ENCODE peak calls at places on chromosomes 2 and 18, in five cellular contexts. J is fibroblast of lung, Z is breast epithelium, R is kidney, N is left lung. F is an unnamed sample.

GRCh38 chr2:122078451-122078850 is 323.0 kb downstream of the TSN start:
- DNase-seq in Z (no peak), N (no peak), R (no peak), J (no peak), F (no peak)

GRCh38 chr18:59823611-59824195 is 76.1 kb upstream of the PMAIP1 start:
- DNase-seq in N (peak), R (no peak), Z (no peak), J (peak), F (peak)

GRCh38 chr18:34224423-34225217 is at the start of gene NOL4:
- DNase-seq in Z (peak), J (no peak), N (peak), R (peak), F (no peak)

GRCh38 chr2:218230882-218231281 is 13.9 kb downstream of the ARPC2 start:
- DNase-seq in J (peak), N (no peak), R (no peak), Z (no peak), F (peak)

GRCh38 chr2:55087501-55087900 is 37.2 kb upstream of the RTN4 start:
- DNase-seq in R (no peak), Z (no peak), N (no peak), J (no peak), F (no peak)

GRCh38 chr2:129766594-129766993 is 212.9 kb upstream of the RAB6C start:
- DNase-seq in J (no peak), Z (no peak), N (no peak), R (no peak), F (no peak)

GRCh38 chr2:214379227-214379626 is 31.6 kb upstream of the VWC2L start:
- DNase-seq in R (no peak), N (no peak), J (no peak), Z (no peak), F (no peak)

GRCh38 chr2:85737481-85737880 is 16.3 kb upstream of the ATOH8 start:
- DNase-seq in J (peak), N (no peak), Z (peak), R (peak), F (peak)

GRCh38 chr2:20604401-20604911 is 46.4 kb downstream of the HS1BP3 start:
- DNase-seq in Z (peak), J (no peak), N (no peak), R (peak), F (no peak)

GRCh38 chr2:68466361-68466777 is 725 bp downstream of the FBXO48 start:
- DNase-seq in R (no peak), N (no peak), J (peak), Z (no peak), F (peak)

GRCh38 chr18:35875566-35875965 is 96.9 kb upstream of the RMP24 start:
- DNase-seq in Z (no peak), N (no peak), R (no peak), J (no peak), F (no peak)

GRCh38 chr2:201806442-201806841 is at the start of gene CDK15:
- DNase-seq in R (peak), Z (no peak), N (no peak), J (peak), F (peak)
- H3K4me3 ChIP-seq in R (no peak), Z (peak), N (no peak), J (peak), F (peak)

DNA sequence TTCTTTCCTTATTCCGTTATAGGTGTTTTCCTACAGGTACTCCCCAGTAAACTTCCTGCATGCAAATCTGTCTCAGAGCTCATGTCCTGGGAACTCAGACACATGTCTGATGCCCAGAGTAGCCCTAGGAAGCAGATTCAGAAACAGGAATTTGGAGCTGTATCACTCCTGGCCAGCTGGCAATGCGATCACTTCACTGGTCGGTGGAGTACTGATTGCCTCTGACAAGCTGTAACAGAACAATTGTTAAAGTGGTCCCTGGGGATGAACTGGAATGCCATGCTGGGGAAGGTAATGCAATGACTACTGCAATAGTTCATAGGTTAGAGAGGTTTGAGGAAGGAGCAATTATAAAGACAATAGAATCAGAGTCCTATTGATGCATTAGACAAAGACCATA is 131.6 kb upstream of the DOCK10 start:
- DNase-seq in J (no peak), R (no peak), Z (no peak), N (no peak), F (no peak)
- TF ChIP-seq CTCF in J (no peak), R (no peak), Z (no peak), N (no peak), F (no peak)

GRCh38 chr18:12015697-12016062 is 34.4 kb downstream of the IMPA2 start:
- DNase-seq in J (peak), N (peak), Z (no peak), R (peak), F (no peak)

GRCh38 chr18:12013186-12013916 is 32.0 kb downstream of the IMPA2 start:
- DNase-seq in N (no peak), R (peak), J (no peak), Z (no peak), F (no peak)

GRCh38 chr18:12014521-12014920 is 33.2 kb downstream of the IMPA2 start:
- DNase-seq in Z (no peak), N (no peak), J (no peak), R (peak), F (no peak)

GRCh38 chr18:12014091-12014490 is 32.8 kb downstream of the IMPA2 start:
- DNase-seq in Z (no peak), R (peak), N (no peak), J (no peak), F (no peak)

DNA sequence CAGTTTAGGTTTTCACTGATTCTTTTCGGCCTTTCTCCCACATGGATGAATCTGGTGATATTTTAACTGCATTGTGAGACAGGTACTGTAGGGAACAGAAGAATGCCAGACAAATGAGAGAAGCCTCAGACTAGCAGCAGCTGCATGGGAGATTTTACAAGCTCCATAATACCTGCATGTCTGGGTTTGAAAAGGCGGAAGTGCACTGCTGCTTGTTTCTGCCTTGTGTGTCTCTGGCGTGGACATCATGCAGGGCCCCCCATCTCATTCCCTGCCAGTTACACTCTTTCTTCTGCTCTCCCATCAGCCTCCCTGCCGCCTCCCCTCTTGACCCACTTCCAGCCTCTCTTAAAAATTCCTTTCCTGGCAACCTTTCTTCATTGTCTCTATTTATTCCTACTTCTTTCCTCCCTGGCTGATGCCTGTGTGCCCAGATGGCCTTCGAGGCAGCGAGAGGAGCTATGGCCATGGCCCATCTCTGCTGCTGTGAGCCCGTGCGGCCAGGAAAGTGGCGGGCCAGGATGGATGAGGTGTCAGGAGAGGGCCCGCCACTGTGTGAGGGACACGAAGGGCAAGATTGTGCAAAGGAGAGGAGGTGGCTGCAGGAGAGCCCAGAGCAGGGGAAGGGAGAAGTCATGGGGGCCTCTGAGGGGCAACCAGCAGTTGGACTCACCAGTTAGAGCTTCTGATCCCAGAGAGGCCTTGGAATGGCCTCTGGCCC is 33.8 kb downstream of the IMPA2 start:
- DNase-seq in Z (no peak), N (no peak), R (no peak), J (no peak), F (no peak)
- H3K27ac ChIP-seq in Z (peak), N (peak), R (peak), J (no peak), F (no peak)

DNA sequence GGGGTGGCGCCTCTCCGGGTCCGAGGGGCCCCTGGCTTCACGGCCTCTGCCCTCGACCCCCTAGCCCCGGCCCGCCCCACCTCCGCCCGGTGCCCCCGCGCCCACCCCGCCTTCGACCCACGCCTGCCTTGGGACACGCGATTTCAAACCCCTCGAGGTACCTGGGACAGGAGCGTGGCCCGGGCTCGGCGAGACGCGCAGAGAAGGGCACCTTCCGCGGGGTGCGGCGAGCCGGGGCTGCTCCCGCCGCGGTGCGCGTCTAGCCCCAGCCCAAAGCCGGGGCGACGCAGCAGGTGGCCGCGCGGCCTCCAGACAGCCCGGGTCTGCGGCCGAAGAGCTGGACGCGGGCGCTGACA is 270 bp downstream of the CRACDL start:
- DNase-seq in N (no peak), J (no peak), R (peak), Z (no peak), F (no peak)
- H3K4me3 ChIP-seq in N (peak), J (no peak), R (peak), Z (peak), F (peak)

F was measured in brain microvascular endothelial cell.